ENCODE peak calls at places on chromosomes 4 and X, in six cellular contexts. Y, A, N, Z, F and Q are unnamed samples.

GRCh38 chrX:11944486-11944885 is 186.4 kb downstream of the MSL3 start:
- DNase-seq in Y (peak), A (peak), N (peak), Z (no peak), F (no peak), Q (peak)

GRCh38 chr4:76611164-76611563 is 176.1 kb downstream of the SHROOM3 start:
- DNase-seq in Y (no peak), A (peak), N (no peak), Z (no peak), F (no peak), Q (no peak)

GRCh38 chr4:8664976-8665375 is 72.4 kb downstream of the CPZ start:
- DNase-seq in Y (no peak), A (no peak), N (no peak), Z (no peak), F (no peak), Q (no peak)

GRCh38 chr4:100841911-100842310 is 324.1 kb upstream of the EMCN start:
- DNase-seq in Y (no peak), A (no peak), N (no peak), Z (no peak), F (no peak), Q (no peak)

GRCh38 chrX:56787734-56788152 is 58.7 kb downstream of the NBDY start:
- DNase-seq in Y (no peak), A (no peak), N (no peak), Z (no peak), F (no peak), Q (no peak)

GRCh38 chr4:5052726-5053425 is 1.6 kb downstream of the STK32B start:
- DNase-seq in Y (no peak), A (no peak), N (no peak), Z (no peak), F (no peak), Q (no peak)

GRCh38 chrX:107440692-107441091 is 8.8 kb upstream of the FRMPD3 start:
- DNase-seq in Y (no peak), A (no peak), N (no peak), Z (no peak), F (no peak), Q (no peak)

GRCh38 chr4:17597517-17597916 is 16.9 kb upstream of the MED28 start:
- DNase-seq in Y (no peak), A (peak), N (peak), Z (no peak), F (no peak), Q (no peak)

GRCh38 chr4:20589436-20589835 is 110.8 kb upstream of the PACRGL start:
- DNase-seq in Y (no peak), A (no peak), N (no peak), Z (no peak), F (no peak), Q (no peak)

GRCh38 chr4:13599159-13599558 is 28.4 kb downstream of the BOD1L1 start:
- DNase-seq in Y (no peak), A (no peak), N (peak), Z (no peak), F (no peak), Q (no peak)

GRCh38 chrX:24298191-24298590 is 15.7 kb downstream of the SUPT20HL2 start:
- DNase-seq in Y (no peak), A (peak), N (peak), Z (no peak), F (no peak), Q (peak)

GRCh38 chrX:21741378-21741777 is 16.5 kb downstream of the SMPX start:
- DNase-seq in Y (no peak), A (no peak), N (no peak), Z (no peak), F (no peak), Q (no peak)

GRCh38 chrX:44733931-44734330 is 109.9 kb upstream of the DUSP21 start:
- DNase-seq in Y (no peak), A (peak), N (no peak), Z (no peak), F (no peak), Q (no peak)

GRCh38 chr4:165628572-165628971 is 244.5 kb upstream of the TLL1 start:
- DNase-seq in Y (no peak), A (no peak), N (no peak), Z (no peak), F (no peak), Q (no peak)

GRCh38 chrX:133444952-133445831 is 29.9 kb upstream of the GPC4 start:
- DNase-seq in Y (no peak), A (no peak), N (no peak), Z (no peak), F (no peak), Q (peak)

GRCh38 chr4:42627887-42628646 is 28.8 kb downstream of the ATP8A1 start:
- DNase-seq in Y (no peak), A (no peak), N (no peak), Z (peak), F (no peak), Q (no peak)

GRCh38 chrX:112874140-112874539 is 33.5 kb upstream of the AMOT start:
- DNase-seq in Y (no peak), A (peak), N (no peak), Z (no peak), F (no peak), Q (no peak)

GRCh38 chr4:74793757-74794340 is 474 bp downstream of the BTC start:
- DNase-seq in Y (no peak), A (no peak), N (peak), Z (no peak), F (peak), Q (peak)

GRCh38 chr4:112855058-112855457 is 194.4 kb upstream of the ANK2 start:
- DNase-seq in Y (no peak), A (no peak), N (no peak), Z (no peak), F (no peak), Q (no peak)

GRCh38 chrX:1443496-1444075 is 9.1 kb downstream of the ASMTL start:
- DNase-seq in Y (no peak), A (no peak), N (no peak), Z (no peak), F (no peak), Q (no peak)

GRCh38 chr4:104966349-104967033 is 180.2 kb upstream of the TET2 start:
- DNase-seq in Y (no peak), A (no peak), N (no peak), Z (peak), F (no peak), Q (no peak)

GRCh38 chr4:6658635-6659075 is 18.2 kb downstream of the MRFAP1 start:
- DNase-seq in Y (no peak), A (peak), N (no peak), Z (no peak), F (no peak), Q (no peak)

GRCh38 chr4:40962551-40963185 is 212.9 kb downstream of the NSUN7 start:
- DNase-seq in Y (no peak), A (no peak), N (no peak), Z (no peak), F (no peak), Q (no peak)

GRCh38 chr4:74267998-74268606 is 40.2 kb upstream of the EPGN start:
- DNase-seq in Y (no peak), A (peak), N (no peak), Z (no peak), F (no peak), Q (no peak)

GRCh38 chr4:16967722-16968121 is 69.3 kb upstream of the LDB2 start:
- DNase-seq in Y (no peak), A (peak), N (no peak), Z (no peak), F (no peak), Q (no peak)

GRCh38 chr4:114384629-114385028 is 214.0 kb upstream of the UGT8 start:
- DNase-seq in Y (no peak), A (peak), N (peak), Z (no peak), F (peak), Q (no peak)

DNA sequence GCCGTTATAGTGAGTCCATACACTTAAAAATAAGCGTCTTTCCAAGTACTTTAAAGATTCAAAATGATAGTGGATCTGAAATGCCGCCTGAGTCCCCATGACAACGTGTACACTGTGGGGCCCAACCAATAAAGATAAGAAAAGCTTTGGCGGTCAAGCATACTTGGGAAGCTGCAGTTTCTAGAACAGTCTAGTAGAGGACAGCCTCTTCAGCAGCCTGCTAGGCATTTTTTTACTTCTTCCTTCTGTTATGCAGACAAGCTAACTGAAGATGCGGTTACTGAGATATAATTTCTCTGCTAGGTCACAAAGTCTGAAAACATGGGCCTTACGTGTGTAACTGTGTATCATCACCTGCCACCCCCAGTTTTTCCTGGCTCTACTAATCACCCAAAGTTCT is 402 bp upstream of the UPRT start:
- DNase-seq in Y (peak), A (no peak), N (no peak), Z (no peak), F (no peak), Q (no peak)
- TF ChIP-seq SMC3 in Y (no peak), A (no peak), N (no peak), Z (no peak), F (no peak), Q (no peak)

DNA sequence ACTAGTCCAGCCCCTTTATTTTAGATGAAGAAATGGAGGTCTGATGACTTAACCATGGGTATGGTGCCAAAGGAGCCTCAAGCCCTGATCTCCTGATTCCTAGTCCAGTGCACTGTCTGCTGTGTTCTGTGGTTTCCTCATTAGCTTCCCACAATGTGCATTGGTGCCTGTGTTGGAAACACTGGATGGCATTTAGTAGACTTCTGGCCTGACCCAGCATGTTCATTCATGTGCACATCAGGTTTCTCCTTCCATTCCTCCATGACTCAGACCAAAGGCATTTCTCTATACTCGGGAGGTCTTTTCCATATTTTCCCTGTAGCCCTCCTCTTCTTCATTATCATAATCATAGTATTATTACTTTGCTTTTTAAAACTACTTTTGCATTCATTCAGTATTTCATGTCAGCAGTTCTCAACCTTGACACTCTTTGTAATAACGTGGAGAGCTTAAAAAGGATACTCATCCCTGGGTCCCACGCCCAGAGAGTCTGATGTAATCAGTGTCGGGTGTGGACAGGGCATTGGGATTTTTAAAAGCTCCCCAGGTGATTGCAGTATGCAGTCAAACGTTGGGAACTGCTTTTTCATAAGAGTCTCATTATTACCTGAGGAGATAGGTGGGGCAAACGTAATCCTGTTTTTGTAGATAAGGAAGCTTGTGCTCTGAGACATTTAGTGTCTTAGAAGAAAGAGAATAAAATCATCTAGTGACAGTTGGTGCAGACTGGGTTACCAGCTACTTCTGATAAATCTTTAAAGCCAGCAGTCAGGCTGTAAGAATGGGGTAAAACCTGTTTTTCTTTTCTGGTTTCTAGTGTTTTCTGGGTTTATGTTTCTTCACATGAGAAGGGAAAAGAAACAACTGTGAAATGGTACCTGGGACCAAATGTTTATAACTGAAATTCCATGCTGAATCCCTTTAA is 40.9 kb upstream of the XK start:
- DNase-seq in Y (no peak), A (no peak), N (no peak), Z (no peak), F (no peak), Q (no peak)
- TF ChIP-seq SMC3 in Y (no peak), A (no peak), N (no peak), Z (no peak), F (no peak), Q (no peak)

GRCh38 chr4:186606593-186606992 is 51.2 kb upstream of the MTNR1A start:
- DNase-seq in Y (no peak), A (peak), N (no peak), Z (no peak), F (no peak), Q (no peak)
- TF ChIP-seq SMC3 in Y (no peak), A (no peak), N (no peak), Z (no peak), F (no peak), Q (no peak)

GRCh38 chr4:172760512-172760911 is 408.1 kb upstream of the GALNT7 start:
- DNase-seq in Y (no peak), A (no peak), N (no peak), Z (no peak), F (no peak), Q (no peak)

GRCh38 chr4:172762902-172763301 is 405.7 kb upstream of the GALNT7 start:
- DNase-seq in Y (no peak), A (no peak), N (no peak), Z (no peak), F (no peak), Q (no peak)

DNA sequence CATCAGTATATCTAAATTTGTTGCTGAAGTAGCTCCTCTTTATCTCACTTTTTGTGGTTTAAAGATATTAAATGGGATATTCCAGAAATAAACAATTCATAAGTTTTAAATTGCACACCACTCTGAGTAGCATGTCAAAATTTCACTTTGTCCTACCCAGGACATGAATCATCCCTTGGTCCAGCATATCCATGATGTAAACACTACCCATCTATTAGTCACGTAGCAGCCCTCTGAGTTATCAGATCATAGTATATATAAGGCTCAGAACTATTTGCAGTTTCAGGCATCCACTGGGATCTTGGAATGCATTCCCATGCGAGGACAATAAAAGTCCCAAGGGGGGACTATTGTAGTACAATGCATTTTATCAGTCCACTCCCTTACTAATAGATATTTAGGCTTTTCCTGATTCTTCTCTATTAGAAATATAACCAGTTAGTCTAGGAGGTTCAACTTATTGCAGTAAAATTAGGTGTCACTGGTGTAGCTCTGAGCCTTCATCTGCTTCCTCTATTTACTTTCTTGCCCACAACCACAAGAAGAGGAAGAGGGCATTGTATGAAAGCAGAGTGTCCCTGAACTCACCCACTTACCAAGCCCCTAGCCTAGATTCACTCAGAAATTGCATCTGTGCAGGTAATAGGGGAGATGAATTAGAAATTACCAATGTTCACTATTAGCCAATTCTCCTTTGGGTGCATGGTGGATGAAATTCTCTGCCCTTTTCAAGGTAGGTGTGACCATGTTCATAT is 409.8 kb upstream of the GALNT7 start:
- DNase-seq in Y (no peak), A (peak), N (no peak), Z (no peak), F (no peak), Q (peak)
- TF ChIP-seq SMC3 in Y (no peak), A (no peak), N (no peak), Z (no peak), F (no peak), Q (no peak)

GRCh38 chr4:153512162-153512852 is 46.1 kb downstream of the TMEM131L start:
- DNase-seq in Y (no peak), A (no peak), N (no peak), Z (no peak), F (no peak), Q (no peak)
- TF ChIP-seq SMC3 in Y (no peak), A (no peak), N (no peak), Z (no peak), F (no peak), Q (no peak)

GRCh38 chr4:159071969-159072765 is 30.7 kb upstream of the RAPGEF2 start:
- DNase-seq in Y (no peak), A (peak), N (no peak), Z (no peak), F (no peak), Q (no peak)

GRCh38 chr4:159071178-159071968 is 31.5 kb upstream of the RAPGEF2 start:
- DNase-seq in Y (no peak), A (peak), N (no peak), Z (no peak), F (peak), Q (peak)

GRCh38 chr4:159069922-159070321 is 33.0 kb upstream of the RAPGEF2 start:
- DNase-seq in Y (no peak), A (peak), N (no peak), Z (no peak), F (no peak), Q (no peak)

GRCh38 chr4:159075531-159075932 is 27.3 kb upstream of the RAPGEF2 start:
- DNase-seq in Y (no peak), A (no peak), N (no peak), Z (no peak), F (no peak), Q (no peak)

DNA sequence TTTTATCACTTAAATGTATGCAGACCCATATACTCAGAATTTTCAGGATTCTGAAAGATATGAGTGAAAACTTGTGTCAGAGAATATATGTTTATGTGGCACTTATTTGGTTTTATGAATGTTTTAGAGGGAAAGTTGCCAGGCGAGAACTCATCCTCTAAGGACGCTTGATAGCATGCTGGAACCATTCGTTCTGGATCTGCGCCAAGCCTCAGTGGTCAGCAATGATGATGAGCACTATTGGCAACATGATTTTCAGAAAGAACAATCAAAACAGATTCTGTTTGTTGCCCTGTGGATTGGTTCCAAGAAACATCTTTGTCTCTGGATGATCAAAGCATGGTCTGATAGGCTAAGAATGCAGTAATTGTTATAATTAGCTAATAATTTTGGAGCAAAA is 32.1 kb upstream of the RAPGEF2 start:
- DNase-seq in Y (no peak), A (peak), N (no peak), Z (no peak), F (no peak), Q (no peak)
- TF ChIP-seq SMC3 in Y (no peak), A (no peak), N (no peak), Z (no peak), F (no peak), Q (no peak)

GRCh38 chrX:49106930-49107329 is 16.6 kb downstream of the GPKOW start:
- DNase-seq in Y (no peak), A (peak), N (peak), Z (no peak), F (peak), Q (peak)
- TF ChIP-seq SMC3 in Y (peak), A (peak), N (no peak), Z (no peak), F (peak), Q (no peak)